ENCODE peak calls at places on chromosomes 11 and 22, in five cellular contexts. A is epithelial cell of esophagus, I is fibroblast of lung, B is IMR-90, Q is mammary epithelial cell. V is an unnamed sample.

GRCh38 chr11:100683107-100683506 is 4.0 kb upstream of the ARHGAP42 start:
- DNase-seq in B (no peak), I (no peak), A (no peak), Q (no peak), V (no peak)

GRCh38 chr11:128886401-128887119 is 4.6 kb upstream of the KCNJ5 start:
- DNase-seq in A (peak; percentile 53), B (no peak), I (no peak), Q (no peak), V (no peak)

GRCh38 chr11:78798567-78799170 is 224.0 kb upstream of the NARS2 start:
- DNase-seq in B (peak; percentile 81), Q (peak; percentile 11), I (peak; percentile 84), A (peak; percentile 52), V (no peak)

GRCh38 chr11:64656797-64657196 is 65.8 kb downstream of the SLC22A12 start:
- DNase-seq in Q (no peak), A (no peak), I (no peak), B (no peak), V (no peak)

GRCh38 chr22:41664490-41664889 is 24.2 kb downstream of the SNU13 start:
- DNase-seq in I (no peak), Q (no peak), B (no peak), A (peak; percentile 29), V (no peak)

GRCh38 chr11:18986744-18987143 is 47.5 kb upstream of the MRGPRX1 start:
- DNase-seq in Q (peak; percentile 54), B (no peak), A (peak; percentile 78), I (no peak), V (no peak)

GRCh38 chr11:10602945-10603344 is 34.5 kb upstream of the LYVE1 start:
- DNase-seq in I (no peak), Q (no peak), A (no peak), B (no peak), V (no peak)

GRCh38 chr11:58939277-58939676 is at the start of gene GLYATL1:
- DNase-seq in B (no peak), A (no peak), I (no peak), Q (no peak), V (no peak)

GRCh38 chr11:10623797-10624761 is 55.6 kb upstream of the LYVE1 start:
- DNase-seq in B (peak; percentile 37), I (peak; percentile 32), Q (no peak), A (no peak), V (no peak)

GRCh38 chr11:22189660-22190059 is 3.2 kb upstream of the ANO5 start:
- DNase-seq in A (no peak), I (no peak), B (no peak), Q (no peak), V (no peak)

GRCh38 chr11:108591893-108592292 is 1.7 kb downstream of the EXPH5 start:
- DNase-seq in I (no peak), B (no peak), Q (no peak), A (peak; percentile 29), V (no peak)

GRCh38 chr11:105975128-105975527 is 46.9 kb downstream of the MSANTD4 start:
- DNase-seq in I (peak; percentile 38), A (no peak), Q (peak; percentile 4), B (peak; percentile 48), V (no peak)

GRCh38 chr11:67276821-67277230 is 10.6 kb downstream of the GRK2 start:
- DNase-seq in B (peak; percentile 45), I (peak; percentile 53), A (no peak), Q (no peak), V (no peak)
- TF ChIP-seq CTCF in B (peak; percentile 43), I (peak; percentile 25), A (no peak), Q (peak; percentile 7), V (no peak)

DNA sequence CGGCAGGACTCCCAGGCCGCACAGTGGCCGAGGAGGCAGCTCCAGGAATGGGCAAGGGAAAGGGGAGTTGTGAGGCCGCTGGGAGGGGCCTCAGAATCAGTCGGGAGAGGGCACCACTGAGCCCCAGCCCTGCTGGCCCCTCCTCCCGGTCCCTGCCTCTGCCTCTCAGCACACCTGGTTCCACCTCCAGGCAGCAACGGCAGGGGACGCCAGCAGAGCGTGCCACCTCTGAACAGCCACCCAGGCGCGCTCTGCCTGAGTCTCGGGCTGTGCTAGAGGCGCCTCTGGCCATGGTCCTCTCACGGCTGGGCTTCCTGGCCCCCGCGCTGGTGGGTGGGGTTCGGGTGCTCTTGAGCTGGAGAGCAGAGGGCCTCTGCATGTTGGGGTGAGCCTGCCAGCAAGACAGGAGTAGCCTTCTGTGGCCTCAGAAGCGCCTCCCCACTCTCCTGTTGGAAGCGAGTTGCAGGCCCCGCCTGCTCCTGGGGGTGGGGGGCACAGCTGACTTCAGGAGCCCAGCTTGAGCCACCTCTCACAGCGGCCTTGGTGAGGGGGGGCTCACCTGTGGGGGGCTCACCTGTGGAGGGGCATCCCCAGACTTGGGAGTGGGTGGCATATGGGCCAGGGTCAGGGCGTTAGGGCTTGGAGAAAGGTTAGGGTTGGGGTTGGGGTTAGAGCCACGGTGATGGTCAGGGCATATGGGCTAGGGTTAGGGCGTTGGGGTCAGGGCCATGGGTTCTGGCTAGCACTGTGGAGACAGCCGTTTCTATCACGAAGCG is 32.8 kb downstream of the MOB2 start:
- DNase-seq in I (no peak), B (no peak), Q (no peak), A (peak; percentile 60), V (no peak)
- TF ChIP-seq CTCF in I (no peak), B (peak; percentile 21), Q (peak; percentile 50), A (peak; percentile 63), V (no peak)

DNA sequence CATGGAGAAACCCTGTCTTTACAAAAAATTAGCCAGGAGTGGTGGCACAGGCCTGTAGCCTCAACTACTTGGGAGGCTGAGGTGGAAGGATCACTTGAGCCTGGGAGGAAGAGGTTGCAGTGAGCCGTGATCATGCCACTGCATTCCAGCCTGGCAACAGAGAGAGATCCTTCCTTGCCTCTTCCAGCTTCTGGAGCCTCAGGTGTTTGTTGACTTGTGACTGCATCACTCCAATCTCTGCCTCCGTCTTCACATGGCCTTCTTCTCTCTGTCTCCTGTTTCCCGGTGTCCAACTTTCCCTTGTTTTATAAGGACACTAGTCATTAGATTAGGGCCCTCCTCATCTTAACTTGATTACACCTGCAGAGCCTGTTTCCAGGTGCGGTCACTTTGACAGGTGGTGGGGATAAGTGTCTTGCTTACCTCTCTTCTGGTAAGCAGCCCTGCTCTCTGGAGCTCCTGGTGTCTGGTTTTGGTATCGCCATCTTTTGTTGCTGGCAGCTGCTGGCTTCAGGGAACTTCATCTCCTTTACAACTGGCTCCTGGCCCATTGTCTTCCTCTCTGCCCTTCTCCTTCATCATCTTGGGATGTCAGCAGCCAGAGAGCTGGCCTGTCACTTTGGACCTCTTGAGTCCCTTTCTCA is 8.2 kb upstream of the USP2 start:
- DNase-seq in Q (no peak), B (no peak), I (no peak), A (peak; percentile 45), V (no peak)
- TF ChIP-seq CTCF in Q (peak; percentile 38), B (peak; percentile 27), I (no peak), A (peak; percentile 68), V (no peak)

DNA sequence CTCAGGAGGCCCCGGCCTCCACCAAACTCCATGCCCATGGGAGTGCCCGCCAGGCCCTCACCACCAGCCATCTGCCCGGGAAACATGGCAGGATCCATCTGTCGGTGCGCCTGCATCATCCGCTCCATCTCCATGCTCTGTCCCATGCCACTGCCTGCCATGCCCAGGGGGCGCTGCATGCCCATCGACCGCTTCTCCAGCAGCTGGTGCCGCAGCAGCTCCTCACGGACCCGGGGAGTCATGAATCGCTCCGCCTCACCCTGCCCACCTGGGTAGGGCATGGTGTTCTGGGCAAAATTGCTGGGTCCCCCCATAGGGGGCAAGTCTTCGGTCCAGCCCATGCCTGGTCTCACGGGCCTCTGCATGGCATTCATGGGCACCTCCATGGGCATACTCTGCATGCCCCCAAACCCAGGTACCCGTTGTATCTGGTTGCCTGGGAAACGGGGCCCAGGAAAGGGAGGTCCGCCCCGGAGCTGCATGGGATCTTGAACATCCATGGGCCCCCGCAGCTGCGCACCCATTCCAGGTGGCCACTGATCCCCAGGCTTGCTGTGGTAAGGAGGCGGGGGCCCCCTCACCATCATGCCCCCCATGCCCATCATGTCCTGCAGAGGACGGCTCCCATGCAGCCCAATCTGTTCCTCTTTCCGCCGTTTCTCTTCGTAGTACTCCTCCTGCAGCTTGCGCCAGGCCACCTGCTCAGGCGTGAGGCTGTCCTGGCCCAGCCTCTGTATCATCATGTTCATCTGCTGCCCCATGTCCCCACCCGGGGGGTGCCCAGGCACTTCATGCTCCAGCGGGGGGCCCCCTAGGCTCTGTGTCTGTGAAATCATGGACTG is 18.0 kb downstream of the CXCR5 start:
- DNase-seq in I (peak; percentile 20), Q (no peak), B (no peak), A (no peak), V (no peak)
- TF ChIP-seq CTCF in I (peak; percentile 8), Q (no peak), B (no peak), A (peak; percentile 23), V (no peak)